ENCODE peak calls at places on chromosome 9, in seven cellular contexts. T is anterior cingulate cortex, B is GM23248, A is SW 1271, E is endothelial cell of umbilical vein, C is SK-N-MC, M is AG10803. O is an unnamed sample.

GRCh38 chr9:86645303-86645702 is 291.1 kb upstream of the TUT7 start:
- DNase-seq in T (peak; percentile 8), B (no peak), A (no peak), E (no peak), C (no peak), M (no peak), O (no peak)

GRCh38 chr9:12680341-12680740 is 12.8 kb upstream of the TYRP1 start:
- DNase-seq in T (no peak), B (peak; percentile 62), A (no peak), E (peak; percentile 45), C (peak; percentile 89), M (peak; percentile 55), O (no peak)

GRCh38 chr9:120368799-120369198 is 211.2 kb downstream of the CDK5RAP2 start:
- DNase-seq in T (no peak), B (no peak), A (no peak), E (no peak), C (no peak), M (no peak), O (no peak)

GRCh38 chr9:89924611-89925010 is 319.8 kb downstream of the GADD45G start:
- DNase-seq in T (no peak), B (no peak), A (no peak), E (no peak), C (no peak), M (no peak), O (no peak)

GRCh38 chr9:134404376-134405358 is 78.4 kb downstream of the RXRA start:
- DNase-seq in T (no peak), B (no peak), A (no peak), E (no peak), C (no peak), M (no peak), O (no peak)

GRCh38 chr9:93680445-93681315 is 104.3 kb downstream of the PHF2 start:
- DNase-seq in T (no peak), B (no peak), A (no peak), E (no peak), C (no peak), M (no peak), O (no peak)

GRCh38 chr9:133948138-133948537 is 44.0 kb downstream of the VAV2 start:
- DNase-seq in T (no peak), B (no peak), A (no peak), E (peak; percentile 91), C (no peak), M (no peak), O (no peak)

GRCh38 chr9:133560311-133560710 is 25.8 kb downstream of the ADAMTSL2 start:
- DNase-seq in T (no peak), B (no peak), A (no peak), E (no peak), C (no peak), M (no peak), O (no peak)

GRCh38 chr9:20903214-20903613 is 128.2 kb downstream of the HACD4 start:
- DNase-seq in T (no peak), B (no peak), A (no peak), E (peak; percentile 62), C (no peak), M (no peak), O (peak; percentile 9)

GRCh38 chr9:72665421-72665820 is 144.0 kb downstream of the TMC1 start:
- DNase-seq in T (no peak), B (peak; percentile 89), A (no peak), E (no peak), C (no peak), M (peak; percentile 77), O (no peak)

GRCh38 chr9:16001856-16002255 is 449.0 kb downstream of the CCDC171 start:
- DNase-seq in T (no peak), B (no peak), A (no peak), E (no peak), C (no peak), M (no peak), O (no peak)

GRCh38 chr9:81423589-81424326 is 265.6 kb downstream of the TLE1 start:
- DNase-seq in T (no peak), B (no peak), A (no peak), E (no peak), C (no peak), M (no peak), O (no peak)

GRCh38 chr9:136019681-136020060 is 58.5 kb upstream of the UBAC1 start:
- DNase-seq in T (no peak), B (no peak), A (no peak), E (no peak), C (no peak), M (no peak), O (no peak)

GRCh38 chr9:389758-390157 is 175.1 kb downstream of the DOCK8 start:
- DNase-seq in T (no peak), B (no peak), A (no peak), E (no peak), C (no peak), M (no peak), O (no peak)

GRCh38 chr9:111148390-111148993 is 110.2 kb upstream of the LPAR1 start:
- DNase-seq in T (no peak), B (peak; percentile 52), A (no peak), E (no peak), C (peak; percentile 87), M (peak; percentile 26), O (no peak)

GRCh38 chr9:107039546-107039945 is 176.6 kb downstream of the ZNF462 start:
- DNase-seq in T (no peak), B (peak; percentile 51), A (no peak), E (no peak), C (no peak), M (peak; percentile 81), O (peak; percentile 44)

GRCh38 chr9:137534256-137535119 is 15.7 kb downstream of the PNPLA7 start:
- DNase-seq in T (no peak), B (peak; percentile 82), A (peak; percentile 36), E (peak; percentile 71), C (peak; percentile 18), M (peak; percentile 60), O (peak; percentile 67)

GRCh38 chr9:86945868-86946711 is 1.2 kb downstream of the GAS1 start:
- DNase-seq in T (peak; percentile 87), B (peak; percentile 93), A (peak; percentile 34), E (peak; percentile 55), C (no peak), M (peak; percentile 81), O (peak; percentile 39)

GRCh38 chr9:111038336-111039202 is at the start of gene LPAR1:
- DNase-seq in T (peak; percentile 57), B (peak; percentile 80), A (peak; percentile 53), E (no peak), C (no peak), M (peak; percentile 62), O (no peak)

GRCh38 chr9:86765736-86766410 is 181.4 kb downstream of the GAS1 start:
- DNase-seq in T (no peak), B (no peak), A (no peak), E (no peak), C (no peak), M (no peak), O (no peak)

GRCh38 chr9:121322037-121322736 is 47.9 kb downstream of the STOM start:
- DNase-seq in T (no peak), B (peak; percentile 93), A (peak; percentile 18), E (peak; percentile 88), C (no peak), M (peak; percentile 95), O (no peak)

GRCh38 chr9:126151031-126151670 is 175.5 kb upstream of the MVB12B start:
- DNase-seq in T (no peak), B (no peak), A (no peak), E (no peak), C (peak; percentile 56), M (no peak), O (peak; percentile 73)

GRCh38 chr9:124004608-124005007 is 7.0 kb upstream of the LHX2 start:
- DNase-seq in T (no peak), B (no peak), A (no peak), E (no peak), C (no peak), M (no peak), O (no peak)

GRCh38 chr9:36914212-36914577 is 119.9 kb downstream of the PAX5 start:
- DNase-seq in T (no peak), B (no peak), A (no peak), E (no peak), C (no peak), M (no peak), O (peak; percentile 59)

GRCh38 chr9:36208521-36209253 is 18.0 kb downstream of the CLTA start:
- DNase-seq in T (no peak), B (peak; percentile 74), A (no peak), E (peak; percentile 53), C (no peak), M (peak; percentile 63), O (no peak)

GRCh38 chr9:134399435-134400056 is 73.3 kb downstream of the RXRA start:
- DNase-seq in T (no peak), B (peak; percentile 50), A (no peak), E (peak; percentile 52), C (no peak), M (peak; percentile 34), O (no peak)

GRCh38 chr9:4982720-4983482 is 2.2 kb upstream of the JAK2 start:
- DNase-seq in T (no peak), B (no peak), A (no peak), E (no peak), C (no peak), M (no peak), O (no peak)

GRCh38 chr9:68749579-68750159 is 44.6 kb downstream of the PIP5K1B start:
- DNase-seq in T (no peak), B (no peak), A (no peak), E (no peak), C (no peak), M (no peak), O (no peak)

GRCh38 chr9:36738318-36738975 is 165.8 kb downstream of the MELK start:
- DNase-seq in T (no peak), B (peak; percentile 84), A (no peak), E (no peak), C (no peak), M (peak; percentile 16), O (no peak)

GRCh38 chr9:108476574-108476973 is 379.2 kb downstream of the ACTL7B start:
- DNase-seq in T (no peak), B (peak; percentile 69), A (no peak), E (no peak), C (no peak), M (no peak), O (no peak)

GRCh38 chr9:93012998-93013855 is 45.3 kb upstream of the SUSD3 start:
- DNase-seq in T (no peak), B (no peak), A (no peak), E (no peak), C (no peak), M (no peak), O (no peak)

GRCh38 chr9:22079873-22080341 is 70.8 kb upstream of the CDKN2B start:
- DNase-seq in T (no peak), B (peak; percentile 88), A (no peak), E (no peak), C (no peak), M (peak; percentile 89), O (no peak)

GRCh38 chr9:131706608-131706970 is 33.3 kb downstream of the RAPGEF1 start:
- DNase-seq in T (no peak), B (no peak), A (no peak), E (no peak), C (no peak), M (no peak), O (peak; percentile 1)

GRCh38 chr9:98887918-98888510 is 55.7 kb upstream of the COL15A1 start:
- DNase-seq in T (no peak), B (peak; percentile 49), A (no peak), E (no peak), C (peak; percentile 58), M (no peak), O (peak; percentile 30)

GRCh38 chr9:136015656-136016055 is 54.5 kb upstream of the UBAC1 start:
- DNase-seq in T (no peak), B (no peak), A (no peak), E (no peak), C (no peak), M (no peak), O (no peak)

GRCh38 chr9:81361311-81361710 is 328.0 kb downstream of the TLE1 start:
- DNase-seq in T (no peak), B (no peak), A (no peak), E (no peak), C (no peak), M (no peak), O (no peak)

GRCh38 chr9:115880221-115880620 is 273.4 kb upstream of the PAPPA start:
- DNase-seq in T (no peak), B (no peak), A (no peak), E (no peak), C (no peak), M (peak; percentile 24), O (no peak)

GRCh38 chr9:91411096-91411771 is 12.4 kb downstream of the NFIL3 start:
- DNase-seq in T (no peak), B (peak; percentile 46), A (no peak), E (peak; percentile 22), C (no peak), M (peak; percentile 33), O (no peak)